ENCODE peak calls at places on chromosomes 5 and 9, in five cellular contexts. Y, X, W, E and Q are unnamed samples.

GRCh38 chr9:72149231-72149975 is at the start of gene GDA:
- DNase-seq in Y (peak; percentile 39), E (no peak), X (no peak), W (no peak), Q (no peak)

GRCh38 chr9:16659096-16659495 is 211.4 kb downstream of the BNC2 start:
- DNase-seq in E (no peak), X (no peak), Y (no peak), W (no peak), Q (no peak)

GRCh38 chr5:38892363-38892762 is 46.6 kb downstream of the OSMR start:
- DNase-seq in E (no peak), W (no peak), Y (no peak), X (no peak), Q (no peak)

GRCh38 chr9:88577736-88578485 is 42.9 kb downstream of the NXNL2 start:
- DNase-seq in W (no peak), E (no peak), X (no peak), Y (no peak), Q (no peak)

GRCh38 chr9:137789295-137789895 is 88.2 kb upstream of the CACNA1B start:
- DNase-seq in W (no peak), Y (no peak), E (no peak), X (no peak), Q (no peak)

GRCh38 chr5:37249820-37250175 is 622 bp upstream of the CPLANE1 start:
- DNase-seq in E (no peak), Y (no peak), W (no peak), X (no peak), Q (no peak)

GRCh38 chr9:133238851-133239532 is 29.9 kb upstream of the OBP2B start:
- DNase-seq in Y (peak; percentile 88), E (peak; percentile 60), X (no peak), W (peak; percentile 44), Q (no peak)

GRCh38 chr5:159814810-159815585 is 101.3 kb upstream of the ADRA1B start:
- DNase-seq in W (no peak), Y (no peak), E (no peak), X (no peak), Q (no peak)

GRCh38 chr9:123561055-123561454 is 205.1 kb downstream of the CRB2 start:
- DNase-seq in X (no peak), Y (no peak), E (no peak), W (no peak), Q (no peak)

DNA sequence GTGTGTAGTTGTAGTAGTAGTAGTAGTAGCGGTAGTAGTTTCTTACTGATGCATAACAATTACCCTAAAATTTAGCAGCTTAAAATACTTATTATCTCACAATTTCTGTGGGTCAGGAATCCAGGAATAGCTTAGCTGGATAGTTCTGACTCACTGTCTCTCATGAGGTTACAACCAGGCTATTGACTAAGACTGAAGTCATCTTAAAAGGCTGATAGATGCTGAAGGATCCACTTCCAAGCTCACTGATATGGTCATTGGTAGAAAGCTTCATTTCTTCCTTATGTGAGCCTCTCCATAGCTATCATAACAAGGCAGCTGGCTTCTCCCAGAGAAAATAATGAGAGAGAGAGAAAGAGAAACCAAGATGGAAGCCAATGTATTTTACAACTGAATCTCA is 147.5 kb upstream of the FBXL17 start:
- DNase-seq in E (no peak), Y (no peak), W (no peak), X (no peak), Q (no peak)
- H3K4me1 ChIP-seq in E (no peaks in the 10 kb centered on the region), Y (peaks cover 3% of the 10 kb centered on the region), W (no peaks in the 10 kb centered on the region), X (no peaks in the 10 kb centered on the region), Q (no peaks in the 10 kb centered on the region)

GRCh38 chr9:78103971-78104433 is 72.4 kb upstream of the GNAQ start:
- DNase-seq in W (no peak), Y (no peak), E (peak; percentile 58), X (no peak), Q (no peak)
- H3K4me1 ChIP-seq in W (no peaks in the 10 kb centered on the region), Y (no peaks in the 10 kb centered on the region), E (peaks cover 21% of the 10 kb centered on the region), X (no peaks in the 10 kb centered on the region), Q (no peaks in the 10 kb centered on the region)

GRCh38 chr5:191036-191948 is at the start of gene LRRC14B:
- DNase-seq in E (no peak), W (peak; percentile 92), Y (peak; percentile 84), X (no peak), Q (peak; percentile 74)

GRCh38 chr5:189486-189885 is 1.8 kb upstream of the LRRC14B start:
- DNase-seq in W (no peak), Y (peak; percentile 34), X (no peak), E (no peak), Q (no peak)

GRCh38 chr5:189976-190365 is 1.3 kb upstream of the LRRC14B start:
- DNase-seq in W (no peak), E (no peak), X (no peak), Y (peak; percentile 48), Q (no peak)

GRCh38 chr5:191949-192690 is 825 bp downstream of the LRRC14B start:
- DNase-seq in X (no peak), W (no peak), Y (peak; percentile 44), E (no peak), Q (peak; percentile 35)

DNA sequence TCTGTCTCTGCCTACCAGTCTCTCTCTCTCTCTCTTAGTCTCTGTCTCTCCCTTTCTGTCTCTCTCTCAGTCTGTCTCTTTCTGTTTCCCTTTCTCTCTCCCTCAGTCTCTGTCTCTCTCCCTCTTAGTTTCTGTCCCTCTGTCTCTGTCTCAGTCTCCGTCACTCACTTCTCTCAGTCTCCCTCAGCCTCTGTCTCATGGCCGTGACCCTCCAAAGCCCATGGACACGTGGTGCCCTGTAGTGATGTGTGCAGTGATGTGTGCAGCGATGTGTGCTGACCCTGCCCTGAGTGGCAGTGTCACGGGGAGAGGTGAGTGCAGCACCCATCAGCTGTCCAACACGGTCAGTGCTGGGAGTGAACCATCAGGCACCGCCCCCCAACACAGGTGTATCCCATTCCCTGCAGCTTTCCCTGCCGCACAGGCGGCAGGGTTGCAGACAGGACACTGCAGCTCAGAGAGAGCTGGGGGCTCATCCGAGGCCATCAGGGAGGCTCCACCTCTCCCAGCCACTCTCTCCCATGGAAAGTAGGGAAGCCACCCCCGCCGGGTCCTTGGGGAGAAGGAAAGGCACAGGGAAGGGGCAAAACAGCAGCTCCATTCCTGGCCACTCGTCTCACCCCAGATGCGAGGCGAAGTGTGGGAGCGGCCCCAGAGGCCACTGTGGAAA is 794 bp upstream of the LRRC14B start:
- DNase-seq in W (peak; percentile 27), X (no peak), Y (peak; percentile 46), E (no peak), Q (no peak)
- H3K4me1 ChIP-seq in W (peaks cover 72% of the 10 kb centered on the region), X (peaks cover 26% of the 10 kb centered on the region), Y (peaks cover 4% of the 10 kb centered on the region), E (peaks cover 10% of the 10 kb centered on the region), Q (no peaks in the 10 kb centered on the region)

DNA sequence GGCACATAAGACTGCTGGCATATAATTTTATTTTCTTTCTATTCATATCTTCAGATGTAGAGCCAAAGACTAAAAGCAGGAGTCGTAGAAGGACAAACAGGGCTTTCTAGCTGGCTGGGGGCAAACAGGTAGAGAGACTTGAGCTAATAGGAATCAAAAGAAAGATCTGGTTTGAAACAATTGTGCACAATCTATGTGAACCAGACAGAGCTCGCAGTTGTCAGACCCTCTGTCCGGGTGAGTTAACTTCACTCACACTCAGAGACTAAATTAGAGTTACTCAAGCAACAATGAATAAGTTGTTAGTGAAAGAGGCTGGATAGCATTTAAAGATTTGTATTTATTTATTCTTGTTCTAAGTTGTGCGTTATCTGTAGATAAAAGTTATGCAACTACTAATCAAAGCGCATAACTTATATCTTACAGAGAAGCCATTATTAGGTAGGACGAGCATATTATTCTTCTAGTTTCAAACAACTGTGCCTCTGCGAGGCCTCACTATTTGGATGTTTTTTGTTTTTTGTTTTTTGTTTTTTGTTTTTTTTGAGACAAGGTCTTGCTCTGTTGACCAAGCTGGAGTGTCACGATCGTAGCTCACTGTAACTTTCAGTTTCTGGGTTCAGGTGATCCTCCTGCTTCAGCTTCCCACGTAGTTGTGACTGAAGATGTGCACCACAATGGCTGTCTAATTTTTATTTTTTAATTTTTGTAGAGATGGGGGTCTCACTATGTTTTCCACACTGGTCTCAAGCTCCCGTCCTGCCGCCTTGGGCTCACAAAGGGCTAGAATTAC is 13.2 kb upstream of the LNPEP start:
- DNase-seq in Y (no peak), X (no peak), W (peak; percentile 29), E (no peak), Q (no peak)
- H3K4me1 ChIP-seq in Y (no peaks in the 10 kb centered on the region), X (no peaks in the 10 kb centered on the region), W (peaks cover 43% of the 10 kb centered on the region), E (peaks cover 9% of the 10 kb centered on the region), Q (no peaks in the 10 kb centered on the region)

GRCh38 chr5:115456539-115456938 is 88.0 kb downstream of the FEM1C start:
- DNase-seq in Y (no peak), X (no peak), E (no peak), W (no peak), Q (no peak)
- H3K4me1 ChIP-seq in Y (peaks cover 12% of the 10 kb centered on the region), X (no peaks in the 10 kb centered on the region), E (no peaks in the 10 kb centered on the region), W (no peaks in the 10 kb centered on the region), Q (no peaks in the 10 kb centered on the region)

DNA sequence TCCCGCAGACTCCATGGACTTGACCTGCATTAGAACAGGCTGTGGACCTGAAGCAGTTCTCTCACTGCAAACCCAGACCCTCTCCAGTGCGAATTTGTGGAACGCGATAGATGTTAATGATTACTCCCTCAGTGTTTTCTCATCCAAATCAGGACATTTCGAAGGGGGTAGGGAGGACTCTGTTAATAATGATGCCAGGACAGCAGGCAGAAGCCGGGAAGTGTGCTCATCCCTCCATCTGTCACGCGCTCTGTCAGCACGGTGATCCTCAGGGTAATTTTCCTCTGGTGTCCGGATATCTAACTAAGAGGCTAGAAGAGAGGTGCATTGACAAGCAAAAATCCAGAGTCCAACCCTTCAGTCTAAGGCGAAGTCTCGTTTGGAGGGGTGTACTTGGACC is 18.8 kb downstream of the RAPGEF1 start:
- DNase-seq in X (no peak), E (no peak), W (no peak), Y (no peak), Q (no peak)
- H3K4me1 ChIP-seq in X (peaks cover 23% of the 10 kb centered on the region), E (peaks cover 76% of the 10 kb centered on the region), W (peaks cover 73% of the 10 kb centered on the region), Y (peaks cover 14% of the 10 kb centered on the region), Q (no peaks in the 10 kb centered on the region)

DNA sequence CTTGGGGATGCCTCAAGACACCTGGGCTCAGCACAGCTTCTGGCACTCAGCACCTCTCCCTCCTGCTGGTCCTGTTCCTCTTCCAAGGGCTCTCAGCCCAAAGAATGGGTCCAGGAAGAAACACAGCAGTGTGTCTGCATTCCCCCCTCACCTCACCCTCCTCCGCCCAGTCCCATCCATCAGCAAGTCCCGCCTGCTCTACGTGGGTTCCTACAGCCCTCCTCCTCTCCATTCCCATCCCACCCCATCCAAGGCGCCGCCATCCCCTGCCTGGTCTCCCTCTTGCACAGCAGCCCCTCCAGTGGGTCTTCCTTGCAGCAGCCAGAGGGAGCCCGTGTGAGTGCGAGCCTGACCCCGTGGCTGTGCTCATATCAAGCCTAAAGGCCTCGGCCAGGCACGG is 52.3 kb upstream of the RPL26L1 start:
- DNase-seq in E (no peak), W (no peak), Y (no peak), X (no peak), Q (no peak)
- H3K4me1 ChIP-seq in E (no peaks in the 10 kb centered on the region), W (peaks cover 9% of the 10 kb centered on the region), Y (peaks cover 13% of the 10 kb centered on the region), X (peaks cover 78% of the 10 kb centered on the region), Q (peaks cover 21% of the 10 kb centered on the region)